ENCODE peak calls at places on chromosomes 6 and 20, in four cellular contexts. O is GM12878, H is K562, V is H1. R is an unnamed sample.
A peak's percentile ranks its signal among the peaks of the same experiment; 100 is the strongest.

GRCh38 chr6:77740380-77740779 is 87.5 kb downstream of the MEI4 start:
- DNase-seq in O (no peak), V (no peak), H (peak; percentile 16), R (peak; percentile 8)

GRCh38 chr6:96727144-96727543 is 110.1 kb downstream of the GPR63 start:
- DNase-seq in V (no peak), O (no peak), H (no peak), R (no peak)

GRCh38 chr6:25329156-25329555 is 50.0 kb downstream of the CARMIL1 start:
- DNase-seq in V (no peak), O (no peak), H (no peak), R (no peak)

GRCh38 chr6:52125139-52125538 is 37.7 kb upstream of the PKHD1 start:
- DNase-seq in H (no peak), V (no peak), O (no peak), R (no peak)

GRCh38 chr6:129863664-129864063 is 2.5 kb upstream of the TMEM244 start:
- DNase-seq in H (no peak), V (no peak), O (no peak), R (peak; percentile 89)

GRCh38 chr20:62064788-62065668 is 653 bp downstream of the TAF4 start:
- DNase-seq in O (no peak), V (no peak), H (peak; percentile 81), R (no peak)

GRCh38 chr6:165086746-165087145 is 222.7 kb downstream of the C6orf118 start:
- DNase-seq in V (no peak), O (no peak), H (no peak), R (no peak)

GRCh38 chr6:43181942-43182860 is at the start of gene CUL9:
- DNase-seq in O (peak; percentile 31), H (peak; percentile 94), V (peak; percentile 90), R (peak; percentile 58)

GRCh38 chr6:150813319-150813992 is 52.0 kb upstream of the MTHFD1L start:
- DNase-seq in V (no peak), H (no peak), O (peak; percentile 78), R (peak; percentile 83)

GRCh38 chr20:63955281-63955845 is 853 bp downstream of the UCKL1 start:
- DNase-seq in V (peak; percentile 68), O (no peak), H (peak; percentile 71), R (no peak)

GRCh38 chr6:78502386-78502887 is 364.9 kb upstream of the IRAK1BP1 start:
- DNase-seq in V (no peak), O (no peak), H (no peak), R (no peak)

GRCh38 chr6:132087391-132087790 is 136.2 kb upstream of the CCN2 start:
- DNase-seq in O (no peak), H (no peak), V (no peak), R (no peak)

GRCh38 chr6:17831135-17831534 is 124.4 kb upstream of the NUP153 start:
- DNase-seq in H (no peak), O (no peak), V (no peak), R (peak; percentile 83)

GRCh38 chr6:167750956-167751358 is 75.8 kb upstream of the AFDN start:
- DNase-seq in O (no peak), V (no peak), H (no peak), R (no peak)

GRCh38 chr6:2514965-2515543 is 235.7 kb downstream of the MYLK4 start:
- DNase-seq in O (no peak), H (no peak), V (no peak), R (no peak)

GRCh38 chr6:324729-325125 is 32.4 kb downstream of the DUSP22 start:
- DNase-seq in H (no peak), V (no peak), O (no peak), R (no peak)
- H3K9me3 ChIP-seq in H (no peaks in the 10 kb centered on the region), V (peaks cover 31% of the 10 kb centered on the region), O (no peaks in the 10 kb centered on the region), R (peaks cover 2% of the 10 kb centered on the region)

DNA sequence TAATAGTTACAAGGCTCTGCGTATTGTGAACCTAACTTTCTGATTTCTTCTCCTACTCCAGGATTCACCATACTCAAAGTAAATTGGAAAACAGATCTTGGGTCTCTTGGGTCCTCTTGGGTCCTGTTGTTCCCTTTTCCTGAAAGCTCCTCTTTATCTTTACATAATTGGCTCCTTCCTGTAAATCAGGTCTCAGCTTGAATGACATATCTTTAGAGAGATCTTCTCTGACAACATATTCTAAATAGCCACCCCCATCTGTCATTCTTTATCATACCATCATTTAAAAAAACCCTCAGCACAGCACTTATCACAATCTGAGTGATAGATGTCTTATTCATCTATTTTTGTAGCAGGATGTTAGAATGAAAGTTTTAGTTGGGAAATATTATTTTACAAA is 1042.5 kb upstream of the FLRT3 start:
- DNase-seq in H (no peak), O (no peak), V (no peak), R (no peak)
- TF ChIP-seq CHD1 in H (no peak), O (no peak), V (no peak), R (no peak)

GRCh38 chr6:169092375-169092774 is 161.3 kb downstream of the THBS2 start:
- DNase-seq in H (no peak), O (no peak), V (no peak), R (peak; percentile 59)
- H3K9me3 ChIP-seq in H (no peaks in the 10 kb centered on the region), O (no peaks in the 10 kb centered on the region), V (peaks cover 35% of the 10 kb centered on the region), R (peaks cover 6% of the 10 kb centered on the region)

DNA sequence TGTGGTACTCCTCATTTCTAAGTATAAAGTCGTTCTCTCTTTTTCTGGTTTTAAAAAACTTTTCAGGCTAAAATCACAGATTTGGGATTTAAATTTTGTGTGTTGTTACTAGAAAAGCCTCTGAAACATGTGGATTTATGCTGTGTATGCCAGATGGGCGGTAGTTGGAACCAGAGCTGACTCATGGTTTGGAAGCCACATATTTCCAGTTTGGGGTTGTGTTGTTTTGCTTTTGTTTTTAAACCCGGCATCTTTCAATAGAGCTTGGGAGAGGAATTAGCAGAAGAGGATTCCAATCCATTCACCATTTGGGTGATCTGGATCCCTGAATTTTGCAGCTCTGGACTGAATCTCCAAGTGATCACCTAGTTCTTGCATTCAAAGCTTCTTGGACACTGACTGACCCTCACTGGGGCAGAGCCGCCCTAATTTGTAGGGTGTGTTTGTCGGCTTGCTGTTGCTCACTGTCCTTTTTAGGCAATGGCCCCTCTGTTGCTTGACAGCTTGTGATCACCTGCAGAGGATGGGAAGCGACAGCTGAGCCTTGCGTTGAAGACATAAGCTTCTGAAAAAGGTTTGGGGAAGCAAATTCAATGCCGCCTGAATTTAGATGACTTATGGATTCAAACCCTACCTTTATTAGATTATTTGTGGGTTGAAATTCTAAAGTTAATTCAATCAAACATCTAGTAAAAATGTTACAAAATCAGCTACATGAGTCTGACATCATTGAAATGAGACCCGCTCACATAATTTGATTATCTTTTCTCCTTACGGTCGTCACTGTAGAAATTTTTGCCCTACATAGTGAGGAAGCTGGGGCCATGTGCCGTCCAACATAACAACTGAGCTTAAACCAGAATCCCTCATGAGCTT is 79.9 kb upstream of the CD83 start:
- DNase-seq in O (no peak), V (no peak), H (no peak), R (peak; percentile 80)
- TF ChIP-seq CHD1 in O (no peak), V (no peak), H (no peak), R (no peak)

R was measured in IMR-90.